ENCODE peak calls at places on chromosomes 4 and X, in six cellular contexts. X is bronchial epithelial cell, Q is T-helper 9 cell, F is neuronal stem cell, A is fibroblast of the aortic adventitia, E is choroid plexus epithelial cell. U is an unnamed sample.

GRCh38 chrX:75228854-75229253 is 45.0 kb upstream of the UPRT start:
- DNase-seq in X (no peak), Q (no peak), F (no peak), A (no peak), E (no peak), U (no peak)

GRCh38 chr4:82968972-82969371 is 41.7 kb downstream of the LIN54 start:
- DNase-seq in X (no peak), Q (no peak), F (no peak), A (no peak), E (no peak), U (no peak)

GRCh38 chr4:85496933-85497332 is 22.0 kb downstream of the ARHGAP24 start:
- DNase-seq in X (peak), Q (no peak), F (no peak), A (peak), E (peak), U (peak)

GRCh38 chrX:49310371-49310770 is 6.9 kb downstream of the GAGE10 start:
- DNase-seq in X (peak), Q (no peak), F (no peak), A (no peak), E (no peak), U (no peak)

GRCh38 chr4:21946858-21947257 is 1.7 kb downstream of the KCNIP4 start:
- DNase-seq in X (no peak), Q (no peak), F (no peak), A (no peak), E (no peak), U (no peak)

GRCh38 chr4:59120287-59120814 is 2010.2 kb upstream of the IGFBP7 start:
- DNase-seq in X (no peak), Q (no peak), F (no peak), A (no peak), E (no peak), U (no peak)

GRCh38 chr4:25310066-25310824 is 2.3 kb upstream of the ZCCHC4 start:
- DNase-seq in X (no peak), Q (no peak), F (no peak), A (peak), E (no peak), U (no peak)

GRCh38 chrX:17511556-17511955 is 136.6 kb downstream of the NHS start:
- DNase-seq in X (no peak), Q (no peak), F (no peak), A (no peak), E (no peak), U (no peak)

GRCh38 chrX:152822383-152823086 is 8.0 kb downstream of the CETN2 start:
- DNase-seq in X (no peak), Q (no peak), F (no peak), A (peak), E (no peak), U (no peak)

GRCh38 chr4:74970577-74970976 is 37.7 kb downstream of the PARM1 start:
- DNase-seq in X (no peak), Q (no peak), F (no peak), A (no peak), E (no peak), U (no peak)

GRCh38 chr4:146978641-146979040 is 33.0 kb upstream of the TTC29 start:
- DNase-seq in X (peak), Q (no peak), F (no peak), A (no peak), E (no peak), U (no peak)

GRCh38 chr4:101914761-101915160 is 124.2 kb downstream of the BANK1 start:
- DNase-seq in X (no peak), Q (no peak), F (no peak), A (no peak), E (no peak), U (no peak)

GRCh38 chr4:112736718-112737135 is 99.8 kb downstream of the LARP7 start:
- DNase-seq in X (no peak), Q (no peak), F (no peak), A (no peak), E (no peak), U (no peak)

GRCh38 chr4:147057631-147057980 is 111.9 kb upstream of the TTC29 start:
- DNase-seq in X (peak), Q (no peak), F (no peak), A (peak), E (peak), U (peak)

GRCh38 chrX:39327255-39327654 is 526.0 kb downstream of the MID1IP1 start:
- DNase-seq in X (no peak), Q (no peak), F (no peak), A (no peak), E (no peak), U (no peak)

GRCh38 chrX:66030505-66031317 is 9.2 kb downstream of the VSIG4 start:
- DNase-seq in X (peak), Q (no peak), F (peak), A (peak), E (peak), U (peak)

GRCh38 chr4:139958738-139959096 is 195.3 kb downstream of the MAML3 start:
- DNase-seq in X (no peak), Q (no peak), F (no peak), A (peak), E (no peak), U (peak)

GRCh38 chr4:159018062-159018629 is 84.7 kb upstream of the RAPGEF2 start:
- DNase-seq in X (no peak), Q (no peak), F (no peak), A (peak), E (no peak), U (no peak)

GRCh38 chr4:123954220-123954619 is 557.6 kb downstream of the SPRY1 start:
- DNase-seq in X (no peak), Q (no peak), F (no peak), A (no peak), E (no peak), U (no peak)

GRCh38 chr4:56370377-56370776 is 16.9 kb downstream of the AASDH start:
- DNase-seq in X (no peak), Q (no peak), F (no peak), A (no peak), E (no peak), U (no peak)